ENCODE peak calls at places on chromosomes 13 and 19, in six cellular contexts. S, T, R, I, X and F are unnamed samples. For H3K9me3, the result is how much of the 10 kb centered on the place peaks cover.

GRCh38 chr13:89923052-89923451 is 1424.4 kb upstream of the MIR17HG start:
- DNase-seq in S (no peak), R (no peak), T (no peak), X (no peak), I (no peak), F (no peak)

GRCh38 chr19:41437944-41438574 is 1.7 kb downstream of the DMAC2 start:
- DNase-seq in I (no peak), R (no peak), X (no peak), T (no peak), S (no peak), F (no peak)

GRCh38 chr13:97189943-97190342 is 32.2 kb upstream of the MBNL2 start:
- DNase-seq in X (no peak), T (no peak), S (no peak), R (no peak), I (no peak), F (no peak)

GRCh38 chr13:33775339-33776108 is 42.4 kb upstream of the RFC3 start:
- DNase-seq in R (no peak), T (no peak), I (no peak), S (no peak), X (no peak), F (no peak)

GRCh38 chr13:60139272-60139671 is 24.5 kb downstream of the DIAPH3 start:
- DNase-seq in R (no peak), T (no peak), X (no peak), S (no peak), I (no peak), F (no peak)

GRCh38 chr13:111115841-111116500 is 861 bp downstream of the ARHGEF7 start:
- DNase-seq in T (no peak), I (no peak), R (peak), X (no peak), S (no peak), F (peak)

GRCh38 chr13:21898461-21898860 is 227.6 kb downstream of the FGF9 start:
- DNase-seq in S (no peak), I (no peak), X (no peak), R (no peak), T (no peak), F (no peak)

GRCh38 chr13:60716296-60716695 is 319.3 kb downstream of the TDRD3 start:
- DNase-seq in X (no peak), T (no peak), R (no peak), I (no peak), S (no peak), F (no peak)

GRCh38 chr13:88000239-88000638 is 329.1 kb downstream of the SLITRK5 start:
- DNase-seq in S (no peak), R (no peak), I (no peak), T (no peak), X (no peak), F (no peak)

GRCh38 chr13:25300861-25301346 is 521 bp upstream of the NUP58 start:
- DNase-seq in S (no peak), I (peak), R (peak), X (no peak), T (peak), F (peak)

GRCh38 chr19:16594131-16594586 is 21.9 kb upstream of the SLC35E1 start:
- DNase-seq in S (no peak), X (no peak), T (no peak), I (peak), R (no peak), F (no peak)

GRCh38 chr19:18280247-18281081 is 958 bp downstream of the JUND start:
- DNase-seq in I (peak), S (peak), X (peak), R (peak), T (peak), F (peak)

GRCh38 chr19:42407816-42408175 is 17.7 kb upstream of the CNFN start:
- DNase-seq in X (no peak), R (no peak), T (no peak), I (no peak), S (no peak), F (no peak)

GRCh38 chr13:110811751-110812110 is 98.2 kb downstream of the ING1 start:
- DNase-seq in R (no peak), I (no peak), T (no peak), X (peak), S (no peak), F (no peak)

GRCh38 chr19:13163609-13164364 is 13.6 kb downstream of the IER2 start:
- DNase-seq in S (no peak), R (peak), I (peak), X (peak), T (peak), F (peak)

GRCh38 chr13:55439450-55439849 is 1701.3 kb upstream of the PRR20A start:
- DNase-seq in T (no peak), X (no peak), I (no peak), R (no peak), S (no peak), F (no peak)

GRCh38 chr19:51706885-51707284 is 13.8 kb downstream of the SPACA6 start:
- DNase-seq in R (no peak), T (no peak), X (no peak), I (no peak), S (no peak), F (no peak)

GRCh38 chr19:51706296-51706695 is 13.2 kb downstream of the SPACA6 start:
- DNase-seq in I (no peak), X (no peak), S (no peak), T (no peak), R (no peak), F (no peak)

GRCh38 chr19:51703655-51704515 is 10.8 kb downstream of the SPACA6 start:
- DNase-seq in T (peak), S (peak), X (peak), I (peak), R (peak), F (peak)

GRCh38 chr19:51702754-51703654 is 9.9 kb downstream of the SPACA6 start:
- DNase-seq in X (no peak), I (peak), R (peak), S (no peak), T (peak), F (peak)

DNA sequence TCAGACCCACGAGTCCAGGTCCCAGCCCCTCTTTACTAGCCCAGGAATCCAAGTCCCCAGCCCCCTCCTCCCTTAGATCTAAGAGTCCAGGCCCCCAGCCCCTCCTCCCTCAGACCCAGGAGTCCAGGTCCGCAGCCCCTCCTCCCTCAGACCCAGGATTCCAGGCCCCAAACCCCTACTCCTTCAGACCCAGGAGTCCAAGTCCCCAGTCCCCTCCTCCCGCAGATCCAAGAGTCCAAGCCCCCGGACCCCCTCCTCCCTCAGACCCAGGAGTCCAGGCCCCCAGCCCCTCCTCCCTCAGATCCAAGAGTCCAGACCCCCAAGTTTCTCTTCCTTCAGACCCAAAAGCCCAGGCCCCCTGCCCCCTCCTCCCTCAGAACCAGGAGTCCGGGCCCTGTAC is 11.5 kb downstream of the SPACA6 start:
- DNase-seq in R (no peak), S (no peak), X (no peak), I (no peak), T (no peak), F (peak)
- H3K27ac ChIP-seq in R (peak), S (peak), X (peak), I (peak), T (peak), F (peak)

GRCh38 chr19:38979867-38980266 is 4.3 kb upstream of the FBXO17 start:
- DNase-seq in T (no peak), I (no peak), R (no peak), S (no peak), X (no peak), F (no peak)

GRCh38 chr19:38975861-38976271 is 324 bp upstream of the FBXO17 start:
- DNase-seq in T (peak), R (no peak), S (no peak), X (no peak), I (no peak), F (no peak)

GRCh38 chr19:38975214-38975860 is at the start of gene FBXO17:
- DNase-seq in R (peak), T (peak), S (no peak), I (no peak), X (no peak), F (no peak)

GRCh38 chr19:38978315-38978689 is 2.8 kb upstream of the FBXO17 start:
- DNase-seq in R (no peak), T (peak), S (no peak), X (no peak), I (no peak), F (no peak)

DNA sequence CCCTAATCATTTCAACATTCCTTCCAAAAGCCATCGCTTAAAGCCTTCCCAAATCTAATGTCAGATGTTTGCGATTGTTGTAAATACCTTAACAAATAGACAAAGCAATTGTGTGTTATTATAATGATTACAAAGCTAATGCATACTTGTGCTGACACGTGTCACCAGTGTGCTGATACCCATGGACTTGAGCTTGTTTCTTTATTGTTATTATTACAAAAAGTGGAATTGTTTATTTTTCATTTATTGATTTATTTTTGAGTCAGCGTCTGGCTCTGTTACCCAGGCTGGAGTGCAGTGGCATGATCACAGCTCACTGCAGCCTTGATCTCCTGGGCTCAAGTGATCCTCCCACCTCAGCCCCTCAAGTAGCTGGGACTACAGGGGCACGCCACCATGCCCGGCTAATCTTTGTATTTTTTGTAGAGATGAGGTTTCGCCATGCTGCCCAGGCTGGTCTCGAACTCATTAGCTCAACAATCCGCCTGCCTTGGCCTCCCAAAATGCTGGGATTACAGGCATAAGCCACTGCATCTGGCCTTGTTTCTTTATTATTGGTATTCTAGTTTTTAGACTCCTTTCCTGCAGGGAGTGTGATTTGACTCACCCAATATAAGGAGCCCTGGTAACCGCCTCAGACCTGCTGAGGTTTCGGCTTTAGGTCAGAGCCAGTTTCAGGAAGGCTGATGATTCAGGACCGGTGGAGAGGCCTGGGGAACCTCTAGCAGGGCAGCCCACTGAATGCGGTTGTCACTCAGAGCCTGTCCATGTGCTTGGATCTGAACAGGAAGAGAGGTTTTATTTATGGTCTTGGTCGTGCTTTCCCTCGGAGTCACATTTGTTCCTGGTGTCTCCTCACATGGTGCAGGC is 2.1 kb upstream of the FBXO17 start:
- DNase-seq in T (no peak), I (no peak), R (no peak), S (no peak), X (no peak), F (no peak)
- H3K9me3 ChIP-seq in T (under half), I (under half), R (under half), S (under half), X (under half), F (under half)

GRCh38 chr13:113862191-113862765 is 1.6 kb downstream of the GAS6 start:
- DNase-seq in R (no peak), I (no peak), S (no peak), X (no peak), T (no peak), F (no peak)

GRCh38 chr13:113864303-113864890 is 521 bp upstream of the GAS6 start:
- DNase-seq in X (no peak), R (no peak), I (no peak), S (no peak), T (no peak), F (no peak)

GRCh38 chr13:113863511-113864302 is at the start of gene GAS6:
- DNase-seq in R (peak), T (peak), S (no peak), X (no peak), I (no peak), F (peak)

GRCh38 chr13:113861433-113862030 is 2.3 kb downstream of the GAS6 start:
- DNase-seq in T (no peak), R (no peak), I (no peak), X (peak), S (no peak), F (no peak)

DNA sequence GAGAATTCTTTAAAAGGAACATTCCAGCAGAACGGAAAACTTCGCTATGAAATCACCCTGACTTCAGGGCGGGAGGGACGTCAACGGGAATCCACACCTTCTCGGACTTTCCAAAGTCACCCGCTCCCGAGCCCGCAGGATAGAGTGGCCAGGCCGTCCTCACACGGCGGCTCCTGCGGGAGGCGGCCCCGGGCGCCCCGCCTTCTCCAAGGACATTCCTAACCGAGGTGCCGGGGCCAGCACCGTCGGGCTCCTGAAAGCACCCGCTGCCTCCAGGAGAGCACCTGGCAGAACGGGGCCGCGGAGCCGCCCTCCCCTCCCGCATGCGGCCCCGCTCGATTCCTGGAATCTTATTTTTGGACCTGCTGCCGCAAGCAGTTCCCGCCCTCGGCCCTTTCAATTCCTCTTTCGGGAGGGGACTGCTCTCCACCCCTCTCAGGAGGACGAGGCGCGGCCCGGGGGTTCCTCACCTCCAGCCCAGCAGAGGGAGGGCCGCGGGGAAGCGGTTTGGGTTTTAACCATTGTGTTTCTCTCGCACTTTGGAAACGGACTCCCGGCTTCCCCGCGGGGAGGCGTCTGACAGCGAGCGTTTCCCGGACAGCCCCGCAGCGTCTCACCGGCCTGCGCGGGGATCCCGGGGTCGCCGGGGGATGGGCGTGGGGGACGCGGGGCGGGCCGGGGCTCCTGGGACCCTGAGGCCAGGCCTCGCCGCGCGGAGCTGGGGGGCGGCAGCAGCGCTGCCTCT is 938 bp downstream of the GAS6 start:
- DNase-seq in S (no peak), R (peak), X (no peak), I (no peak), T (no peak), F (peak)
- H3K27ac ChIP-seq in S (no peak), R (peak), X (peak), I (peak), T (peak), F (peak)

DNA sequence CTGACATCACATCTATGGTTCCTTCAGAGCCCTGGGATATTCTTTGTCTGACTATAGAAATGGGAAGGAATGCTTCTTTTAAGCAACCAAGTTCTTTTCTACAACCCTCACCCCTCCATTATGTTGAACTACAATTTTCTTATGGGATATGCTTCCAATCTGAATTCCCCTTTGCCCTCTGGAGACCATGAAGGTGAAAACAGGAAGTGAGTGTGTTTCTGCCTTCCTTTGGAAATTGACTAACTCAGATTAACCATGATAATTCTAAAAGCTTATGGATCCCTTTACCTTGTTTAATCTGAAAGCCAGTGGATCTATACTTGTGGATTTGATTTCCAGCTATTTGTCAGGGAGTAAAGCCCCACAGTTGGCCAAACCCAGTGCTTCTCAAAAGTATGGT is 90.8 kb upstream of the SERTM1 start:
- DNase-seq in I (no peak), S (no peak), T (no peak), X (no peak), R (no peak), F (no peak)
- H3K9me3 ChIP-seq in I (under half), S (under half), T (under half), X (under half), R (under half), F (under half)

DNA sequence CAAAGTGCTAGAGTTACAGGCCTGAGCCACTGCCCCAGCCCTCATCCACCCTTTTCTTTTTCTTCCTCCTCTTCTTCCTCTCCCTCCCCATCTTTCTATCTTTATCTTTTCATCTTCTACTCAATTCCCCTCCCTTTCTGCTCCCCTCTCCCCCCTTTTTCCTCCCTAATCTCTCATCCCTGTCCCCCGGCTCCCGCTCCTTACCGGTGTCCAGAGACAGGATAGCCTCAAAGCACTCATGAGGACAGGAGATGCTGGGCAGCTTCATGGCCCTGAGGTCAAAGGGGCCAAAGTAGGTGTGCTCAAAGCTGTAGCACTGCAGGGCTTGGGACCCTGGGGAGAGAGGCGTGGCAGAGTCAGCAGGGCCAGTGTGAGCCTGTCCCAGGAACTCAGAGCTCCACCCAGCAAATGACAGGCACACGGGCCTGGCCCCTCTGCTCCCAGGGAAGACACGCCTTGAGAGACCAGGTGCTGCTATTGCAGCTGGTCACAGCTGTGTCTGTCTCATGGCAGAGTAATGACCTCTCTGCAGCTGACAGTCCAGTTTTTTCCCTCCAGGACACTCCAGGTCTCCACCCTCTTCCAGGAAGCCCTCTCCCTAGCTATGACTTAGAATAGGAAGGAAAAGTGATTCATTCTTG is 2.6 kb downstream of the LYPD5 start:
- DNase-seq in T (no peak), X (no peak), R (no peak), S (no peak), I (no peak), F (no peak)
- H3K27ac ChIP-seq in T (no peak), X (no peak), R (no peak), S (no peak), I (peak), F (no peak)